ENCODE peak calls at places on chromosomes 2 and 18, in five cellular contexts. C, Q, V, Y and I are unnamed samples.

GRCh38 chr2:121376851-121377250 is 91.8 kb upstream of the TFCP2L1 start:
- DNase-seq in C (no peak), Y (no peak), Q (no peak), V (no peak), I (peak; percentile 14)

GRCh38 chr2:171210864-171211431 is 50.3 kb upstream of the TLK1 start:
- DNase-seq in C (peak; percentile 54), V (peak; percentile 57), Q (no peak), Y (no peak), I (no peak)

GRCh38 chr2:120661551-120661950 is 74.1 kb upstream of the GLI2 start:
- DNase-seq in V (peak; percentile 86), C (no peak), Y (peak; percentile 50), Q (no peak), I (peak; percentile 80)

GRCh38 chr18:48228301-48228715 is 180.9 kb downstream of the ZBTB7C start:
- DNase-seq in V (no peak), C (no peak), Q (no peak), Y (no peak), I (no peak)

GRCh38 chr18:67845035-67845434 is 328.5 kb upstream of the DSEL start:
- DNase-seq in Q (no peak), V (no peak), C (no peak), Y (no peak), I (no peak)

GRCh38 chr2:98508690-98509054 is 64.0 kb downstream of the INPP4A start:
- DNase-seq in V (no peak), C (peak; percentile 23), Q (no peak), Y (no peak), I (no peak)

GRCh38 chr18:78860117-78860516 is 119.5 kb upstream of the SALL3 start:
- DNase-seq in Y (no peak), Q (no peak), V (no peak), C (no peak), I (no peak)

GRCh38 chr2:176099737-176100546 is at the start of gene HOXD12:
- DNase-seq in C (no peak), Q (no peak), Y (no peak), V (no peak), I (no peak)

GRCh38 chr2:212414699-212415309 is 123.8 kb downstream of the ERBB4 start:
- DNase-seq in Y (no peak), V (no peak), C (no peak), Q (peak; percentile 26), I (no peak)

GRCh38 chr18:22844184-22844583 is 88.9 kb upstream of the RBBP8 start:
- DNase-seq in C (no peak), Y (no peak), Q (no peak), V (no peak), I (no peak)

GRCh38 chr2:143604172-143604571 is 475.0 kb downstream of the ARHGAP15 start:
- DNase-seq in C (no peak), Y (no peak), V (no peak), Q (no peak), I (no peak)

GRCh38 chr2:138827426-138828054 is 47.4 kb upstream of the NXPH2 start:
- DNase-seq in C (peak; percentile 82), Y (no peak), Q (peak; percentile 2), V (peak; percentile 83), I (peak; percentile 49)

GRCh38 chr2:200905618-200906296 is 16.6 kb downstream of the NIF3L1 start:
- DNase-seq in C (peak; percentile 79), V (peak; percentile 75), Y (peak; percentile 70), Q (no peak), I (peak; percentile 72)

GRCh38 chr2:105296017-105296611 is 33.4 kb downstream of the TGFBRAP1 start:
- DNase-seq in Q (no peak), Y (no peak), C (no peak), V (no peak), I (no peak)